ENCODE peak calls at places on chromosomes 7 and 10, in eight cellular contexts. One of them, this sample, is unnamed.
A peak's percentile ranks its signal among the peaks of the same experiment; 100 is the strongest.

GRCh38 chr10:117186832-117187615 is 10.3 kb upstream of the KCNK18 start:
- DNase-seq in activated CD8-positive, alpha-beta T cell treated with anti-CD3 and anti-CD28 coated beads for 36 hours: no peak
- DNase-seq in neural crest cell: no peak
- DNase-seq in RWPE1: peak; percentile 91
- DNase-seq in NCI-H1436: no peak
- DNase-seq in CD4-positive, alpha-beta memory T cell: no peak
- DNase-seq in GDM1: no peak
- DNase-seq in stimulated activated CD4-positive, alpha-beta T cell treated with anti-CD3 and anti-CD28 coated beads, Interleukin-2, amount 100 ng/mL, for 48 hours: no peak
- DNase-seq in this sample: no peak

GRCh38 chr7:28773423-28774129 is 184.6 kb downstream of the TRIL start:
- DNase-seq in activated CD8-positive, alpha-beta T cell treated with anti-CD3 and anti-CD28 coated beads for 36 hours: no peak
- DNase-seq in neural crest cell: no peak
- DNase-seq in RWPE1: no peak
- DNase-seq in NCI-H1436: no peak
- DNase-seq in CD4-positive, alpha-beta memory T cell: no peak
- DNase-seq in GDM1: no peak
- DNase-seq in stimulated activated CD4-positive, alpha-beta T cell treated with anti-CD3 and anti-CD28 coated beads, Interleukin-2, amount 100 ng/mL, for 48 hours: no peak
- DNase-seq in this sample: no peak

GRCh38 chr10:119211625-119212441 is 4.5 kb downstream of the GRK5 start:
- DNase-seq in activated CD8-positive, alpha-beta T cell treated with anti-CD3 and anti-CD28 coated beads for 36 hours: no peak
- DNase-seq in neural crest cell: no peak
- DNase-seq in RWPE1: no peak
- DNase-seq in NCI-H1436: no peak
- DNase-seq in CD4-positive, alpha-beta memory T cell: peak; percentile 38
- DNase-seq in GDM1: no peak
- DNase-seq in stimulated activated CD4-positive, alpha-beta T cell treated with anti-CD3 and anti-CD28 coated beads, Interleukin-2, amount 100 ng/mL, for 48 hours: no peak
- DNase-seq in this sample: no peak

GRCh38 chr7:145106001-145106400 is 270.1 kb upstream of the TPK1 start:
- DNase-seq in activated CD8-positive, alpha-beta T cell treated with anti-CD3 and anti-CD28 coated beads for 36 hours: no peak
- DNase-seq in neural crest cell: no peak
- DNase-seq in RWPE1: no peak
- DNase-seq in NCI-H1436: peak; percentile 43
- DNase-seq in CD4-positive, alpha-beta memory T cell: no peak
- DNase-seq in GDM1: no peak
- DNase-seq in stimulated activated CD4-positive, alpha-beta T cell treated with anti-CD3 and anti-CD28 coated beads, Interleukin-2, amount 100 ng/mL, for 48 hours: no peak
- DNase-seq in this sample: no peak

GRCh38 chr7:139738101-139738489 is 39.7 kb downstream of the HIPK2 start:
- DNase-seq in activated CD8-positive, alpha-beta T cell treated with anti-CD3 and anti-CD28 coated beads for 36 hours: no peak
- DNase-seq in neural crest cell: no peak
- DNase-seq in RWPE1: no peak
- DNase-seq in NCI-H1436: no peak
- DNase-seq in CD4-positive, alpha-beta memory T cell: no peak
- DNase-seq in GDM1: no peak
- DNase-seq in stimulated activated CD4-positive, alpha-beta T cell treated with anti-CD3 and anti-CD28 coated beads, Interleukin-2, amount 100 ng/mL, for 48 hours: no peak
- DNase-seq in this sample: peak; percentile 58

GRCh38 chr10:102935510-102935909 is 17.4 kb downstream of the CNNM2 start:
- DNase-seq in activated CD8-positive, alpha-beta T cell treated with anti-CD3 and anti-CD28 coated beads for 36 hours: no peak
- DNase-seq in neural crest cell: no peak
- DNase-seq in RWPE1: no peak
- DNase-seq in NCI-H1436: no peak
- DNase-seq in CD4-positive, alpha-beta memory T cell: no peak
- DNase-seq in GDM1: no peak
- DNase-seq in stimulated activated CD4-positive, alpha-beta T cell treated with anti-CD3 and anti-CD28 coated beads, Interleukin-2, amount 100 ng/mL, for 48 hours: no peak
- DNase-seq in this sample: no peak

GRCh38 chr7:107874605-107875446 is 16.2 kb upstream of the DLD start:
- DNase-seq in activated CD8-positive, alpha-beta T cell treated with anti-CD3 and anti-CD28 coated beads for 36 hours: peak; percentile 64
- DNase-seq in neural crest cell: peak; percentile 35
- DNase-seq in RWPE1: peak; percentile 57
- DNase-seq in NCI-H1436: peak; percentile 43
- DNase-seq in CD4-positive, alpha-beta memory T cell: peak; percentile 61
- DNase-seq in GDM1: peak; percentile 34
- DNase-seq in stimulated activated CD4-positive, alpha-beta T cell treated with anti-CD3 and anti-CD28 coated beads, Interleukin-2, amount 100 ng/mL, for 48 hours: peak; percentile 40
- DNase-seq in this sample: peak; percentile 36

GRCh38 chr10:72691470-72692056 is 380 bp upstream of the MCU start:
- DNase-seq in activated CD8-positive, alpha-beta T cell treated with anti-CD3 and anti-CD28 coated beads for 36 hours: no peak
- DNase-seq in neural crest cell: no peak
- DNase-seq in RWPE1: peak; percentile 96
- DNase-seq in NCI-H1436: peak; percentile 94
- DNase-seq in CD4-positive, alpha-beta memory T cell: no peak
- DNase-seq in GDM1: no peak
- DNase-seq in stimulated activated CD4-positive, alpha-beta T cell treated with anti-CD3 and anti-CD28 coated beads, Interleukin-2, amount 100 ng/mL, for 48 hours: no peak
- DNase-seq in this sample: no peak

GRCh38 chr7:84331665-84332064 is 137.1 kb upstream of the SEMA3A start:
- DNase-seq in activated CD8-positive, alpha-beta T cell treated with anti-CD3 and anti-CD28 coated beads for 36 hours: no peak
- DNase-seq in neural crest cell: no peak
- DNase-seq in RWPE1: no peak
- DNase-seq in NCI-H1436: no peak
- DNase-seq in CD4-positive, alpha-beta memory T cell: no peak
- DNase-seq in GDM1: no peak
- DNase-seq in stimulated activated CD4-positive, alpha-beta T cell treated with anti-CD3 and anti-CD28 coated beads, Interleukin-2, amount 100 ng/mL, for 48 hours: no peak
- DNase-seq in this sample: no peak

GRCh38 chr7:123795917-123796316 is 47.1 kb upstream of the WASL start:
- DNase-seq in activated CD8-positive, alpha-beta T cell treated with anti-CD3 and anti-CD28 coated beads for 36 hours: no peak
- DNase-seq in neural crest cell: no peak
- DNase-seq in RWPE1: no peak
- DNase-seq in NCI-H1436: no peak
- DNase-seq in CD4-positive, alpha-beta memory T cell: no peak
- DNase-seq in GDM1: no peak
- DNase-seq in stimulated activated CD4-positive, alpha-beta T cell treated with anti-CD3 and anti-CD28 coated beads, Interleukin-2, amount 100 ng/mL, for 48 hours: no peak
- DNase-seq in this sample: no peak

GRCh38 chr10:26829810-26830515 is 30.8 kb downstream of the ABI1 start:
- DNase-seq in activated CD8-positive, alpha-beta T cell treated with anti-CD3 and anti-CD28 coated beads for 36 hours: no peak
- DNase-seq in neural crest cell: no peak
- DNase-seq in RWPE1: no peak
- DNase-seq in NCI-H1436: no peak
- DNase-seq in CD4-positive, alpha-beta memory T cell: no peak
- DNase-seq in GDM1: peak; percentile 55
- DNase-seq in stimulated activated CD4-positive, alpha-beta T cell treated with anti-CD3 and anti-CD28 coated beads, Interleukin-2, amount 100 ng/mL, for 48 hours: no peak
- DNase-seq in this sample: no peak

GRCh38 chr10:74032900-74033655 is 35.2 kb downstream of the VCL start:
- DNase-seq in activated CD8-positive, alpha-beta T cell treated with anti-CD3 and anti-CD28 coated beads for 36 hours: no peak
- DNase-seq in neural crest cell: no peak
- DNase-seq in RWPE1: no peak
- DNase-seq in NCI-H1436: no peak
- DNase-seq in CD4-positive, alpha-beta memory T cell: no peak
- DNase-seq in GDM1: no peak
- DNase-seq in stimulated activated CD4-positive, alpha-beta T cell treated with anti-CD3 and anti-CD28 coated beads, Interleukin-2, amount 100 ng/mL, for 48 hours: no peak
- DNase-seq in this sample: no peak

GRCh38 chr10:100792544-100792943 is 47.2 kb downstream of the PAX2 start:
- DNase-seq in activated CD8-positive, alpha-beta T cell treated with anti-CD3 and anti-CD28 coated beads for 36 hours: no peak
- DNase-seq in neural crest cell: no peak
- DNase-seq in RWPE1: no peak
- DNase-seq in NCI-H1436: no peak
- DNase-seq in CD4-positive, alpha-beta memory T cell: no peak
- DNase-seq in GDM1: no peak
- DNase-seq in stimulated activated CD4-positive, alpha-beta T cell treated with anti-CD3 and anti-CD28 coated beads, Interleukin-2, amount 100 ng/mL, for 48 hours: no peak
- DNase-seq in this sample: no peak

GRCh38 chr7:123500878-123501489 is 33.4 kb downstream of the IQUB start:
- DNase-seq in activated CD8-positive, alpha-beta T cell treated with anti-CD3 and anti-CD28 coated beads for 36 hours: no peak
- DNase-seq in neural crest cell: no peak
- DNase-seq in RWPE1: no peak
- DNase-seq in NCI-H1436: no peak
- DNase-seq in CD4-positive, alpha-beta memory T cell: no peak
- DNase-seq in GDM1: no peak
- DNase-seq in stimulated activated CD4-positive, alpha-beta T cell treated with anti-CD3 and anti-CD28 coated beads, Interleukin-2, amount 100 ng/mL, for 48 hours: no peak
- DNase-seq in this sample: no peak